ENCODE peak calls at places on chromosomes 13 and 19, in nine cellular contexts. Y is heart right ventricle, U is AG04450, L is colonic mucosa, P is pancreas, E is cardiac muscle cell, T is uterus, A is MM.1S, K is ovary. W is an unnamed sample. For H3K9me3, the result is how much of the 10 kb centered on the place peaks cover.

GRCh38 chr19:13241321-13242104 is 91.3 kb downstream of the IER2 start:
- DNase-seq in Y (no peak), U (no peak), L (no peak), P (no peak), E (no peak), T (no peak), A (no peak), K (no peak), W (no peak)

GRCh38 chr19:18587561-18587960 is 1.0 kb upstream of the REX1BD start:
- DNase-seq in Y (no peak), U (no peak), L (no peak), P (no peak), E (no peak), T (no peak), A (no peak), K (no peak), W (no peak)

GRCh38 chr13:67520886-67521285 is 290.8 kb upstream of the PCDH9 start:
- DNase-seq in Y (no peak), U (no peak), L (no peak), P (no peak), E (no peak), T (no peak), A (no peak), K (no peak), W (no peak)

GRCh38 chr19:40777795-40778044 is 327 bp upstream of the RAB4B start:
- DNase-seq in Y (no peak), U (no peak), L (no peak), P (no peak), E (no peak), T (no peak), A (no peak), K (no peak), W (no peak)

GRCh38 chr13:95267662-95268369 is 33.4 kb downstream of the ABCC4 start:
- DNase-seq in Y (no peak), U (peak), L (peak), P (no peak), E (peak), T (peak), A (no peak), K (no peak), W (no peak)

GRCh38 chr19:16626796-16627193 is 1.2 kb downstream of the MED26 start:
- DNase-seq in Y (no peak), U (no peak), L (no peak), P (no peak), E (no peak), T (no peak), A (no peak), K (no peak), W (no peak)

GRCh38 chr13:41970918-41971317 is 10.0 kb upstream of the VWA8 start:
- DNase-seq in Y (no peak), U (no peak), L (no peak), P (no peak), E (no peak), T (no peak), A (no peak), K (no peak), W (no peak)

GRCh38 chr13:101303512-101303911 is 112.8 kb downstream of the NALCN start:
- DNase-seq in Y (no peak), U (no peak), L (no peak), P (no peak), E (no peak), T (no peak), A (no peak), K (no peak), W (no peak)

GRCh38 chr13:49295231-49295630 is 47.5 kb downstream of the CDADC1 start:
- DNase-seq in Y (no peak), U (no peak), L (no peak), P (no peak), E (no peak), T (no peak), A (no peak), K (peak), W (no peak)

GRCh38 chr13:65913173-65913572 is 1317.0 kb downstream of the PCDH9 start:
- DNase-seq in Y (no peak), U (peak), L (no peak), P (no peak), E (peak), T (no peak), A (no peak), K (no peak), W (no peak)

GRCh38 chr19:1189419-1189818 is 15.4 kb upstream of the SBNO2 start:
- DNase-seq in Y (no peak), U (no peak), L (no peak), P (no peak), E (no peak), T (no peak), A (peak), K (no peak), W (no peak)

GRCh38 chr13:22837980-22838615 is 342.7 kb upstream of the SGCG start:
- DNase-seq in Y (no peak), U (no peak), L (no peak), P (no peak), E (no peak), T (no peak), A (no peak), K (no peak), W (no peak)

GRCh38 chr19:29687244-29687896 is 22.1 kb downstream of the PLEKHF1 start:
- DNase-seq in Y (no peak), U (peak), L (no peak), P (no peak), E (peak), T (peak), A (no peak), K (no peak), W (no peak)

GRCh38 chr13:98706446-98707110 is 45.9 kb downstream of the SLC15A1 start:
- DNase-seq in Y (no peak), U (no peak), L (no peak), P (no peak), E (peak), T (no peak), A (no peak), K (no peak), W (no peak)

GRCh38 chr19:13104848-13105646 is 2.4 kb upstream of the LYL1 start:
- DNase-seq in Y (no peak), U (no peak), L (no peak), P (no peak), E (no peak), T (peak), A (peak), K (no peak), W (no peak)

GRCh38 chr13:102395939-102396338 is 5.9 kb downstream of the FGF14 start:
- DNase-seq in Y (no peak), U (no peak), L (no peak), P (no peak), E (no peak), T (no peak), A (no peak), K (no peak), W (no peak)

GRCh38 chr13:37752156-37752555 is 117.4 kb downstream of the TRPC4 start:
- DNase-seq in Y (no peak), U (no peak), L (no peak), P (no peak), E (no peak), T (no peak), A (no peak), K (no peak), W (no peak)

GRCh38 chr13:95603887-95604533 is 40.5 kb downstream of the DZIP1 start:
- DNase-seq in Y (no peak), U (no peak), L (peak), P (peak), E (peak), T (no peak), A (no peak), K (no peak), W (peak)

GRCh38 chr19:10516671-10517286 is 468 bp downstream of the S1PR5 start:
- DNase-seq in Y (no peak), U (no peak), L (no peak), P (no peak), E (no peak), T (no peak), A (no peak), K (no peak), W (no peak)

GRCh38 chr13:114071441-114071840 is 61.0 kb downstream of the RASA3 start:
- DNase-seq in Y (no peak), U (no peak), L (no peak), P (no peak), E (no peak), T (peak), A (no peak), K (no peak), W (no peak)

GRCh38 chr13:45162194-45162593 is 38.7 kb downstream of the KCTD4 start:
- DNase-seq in Y (no peak), U (no peak), L (no peak), P (no peak), E (peak), T (no peak), A (no peak), K (no peak), W (no peak)

GRCh38 chr13:44108345-44108858 is 228.7 kb downstream of the LACC1 start:
- DNase-seq in Y (peak), U (no peak), L (peak), P (no peak), E (peak), T (peak), A (no peak), K (no peak), W (no peak)

GRCh38 chr19:33325920-33326319 is 23.6 kb upstream of the CEBPA start:
- DNase-seq in Y (no peak), U (no peak), L (no peak), P (no peak), E (peak), T (peak), A (no peak), K (no peak), W (no peak)

GRCh38 chr19:36514012-36514612 is 14.0 kb downstream of the ZNF260 start:
- DNase-seq in Y (no peak), U (no peak), L (no peak), P (no peak), E (no peak), T (no peak), A (no peak), K (no peak), W (no peak)

GRCh38 chr13:47291116-47291656 is 394.3 kb upstream of the HTR2A start:
- DNase-seq in Y (no peak), U (no peak), L (no peak), P (no peak), E (no peak), T (no peak), A (no peak), K (no peak), W (no peak)

DNA sequence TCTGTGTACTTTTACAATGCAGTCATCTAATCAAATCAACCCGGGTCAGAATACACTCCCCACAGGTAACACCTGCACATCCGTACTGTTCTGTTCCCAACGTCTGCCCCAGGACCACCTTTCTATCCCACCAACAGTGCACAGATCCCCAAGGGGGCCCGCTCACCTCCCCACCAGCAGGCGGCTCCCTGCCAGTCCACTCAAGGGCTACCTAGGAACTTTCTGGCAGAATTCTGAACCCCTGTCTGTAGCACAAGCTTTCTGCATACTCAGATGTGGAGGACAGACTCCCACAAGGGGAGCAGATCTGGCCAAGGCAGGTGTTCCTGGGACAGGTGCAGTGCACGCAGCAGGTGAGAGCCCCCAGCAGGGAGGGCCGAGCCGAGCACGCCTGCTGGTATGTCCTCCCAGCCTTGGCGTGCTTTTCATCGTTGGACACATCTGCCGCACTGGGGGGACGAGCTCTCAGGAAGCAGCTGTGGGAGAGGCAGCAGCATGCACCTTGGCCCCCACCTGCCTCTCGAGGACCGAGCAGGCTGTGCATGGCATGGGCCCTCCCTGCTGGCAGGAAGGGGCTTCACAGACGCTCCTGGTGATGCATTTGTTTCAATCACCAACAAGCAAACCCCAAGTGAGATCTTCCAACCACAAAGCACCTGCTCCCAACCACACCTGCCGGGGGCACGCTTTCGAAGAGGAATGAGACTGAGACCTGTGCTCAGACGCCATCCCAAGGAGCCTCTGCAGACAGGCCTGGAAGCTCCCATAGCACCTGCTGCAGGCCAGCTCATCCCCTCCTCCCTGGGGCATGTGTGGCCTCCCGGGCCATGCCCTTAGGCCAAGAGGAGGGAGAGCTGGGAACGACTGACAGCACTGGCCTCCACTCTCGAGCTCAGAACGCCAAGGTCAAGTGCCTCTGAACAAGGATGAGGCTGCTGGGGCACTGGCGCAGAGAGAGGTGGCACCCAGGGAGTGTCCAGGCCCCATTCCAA is 35.9 kb downstream of the RAB20 start:
- DNase-seq in Y (peak), U (no peak), L (peak), P (no peak), E (no peak), T (no peak), A (peak), K (no peak), W (no peak)
- TF ChIP-seq CTCF in Y (no peak), U (no peak), L (no peak), P (no peak), E (no peak), T (no peak), A (peak), K (no peak), W (no peak)

DNA sequence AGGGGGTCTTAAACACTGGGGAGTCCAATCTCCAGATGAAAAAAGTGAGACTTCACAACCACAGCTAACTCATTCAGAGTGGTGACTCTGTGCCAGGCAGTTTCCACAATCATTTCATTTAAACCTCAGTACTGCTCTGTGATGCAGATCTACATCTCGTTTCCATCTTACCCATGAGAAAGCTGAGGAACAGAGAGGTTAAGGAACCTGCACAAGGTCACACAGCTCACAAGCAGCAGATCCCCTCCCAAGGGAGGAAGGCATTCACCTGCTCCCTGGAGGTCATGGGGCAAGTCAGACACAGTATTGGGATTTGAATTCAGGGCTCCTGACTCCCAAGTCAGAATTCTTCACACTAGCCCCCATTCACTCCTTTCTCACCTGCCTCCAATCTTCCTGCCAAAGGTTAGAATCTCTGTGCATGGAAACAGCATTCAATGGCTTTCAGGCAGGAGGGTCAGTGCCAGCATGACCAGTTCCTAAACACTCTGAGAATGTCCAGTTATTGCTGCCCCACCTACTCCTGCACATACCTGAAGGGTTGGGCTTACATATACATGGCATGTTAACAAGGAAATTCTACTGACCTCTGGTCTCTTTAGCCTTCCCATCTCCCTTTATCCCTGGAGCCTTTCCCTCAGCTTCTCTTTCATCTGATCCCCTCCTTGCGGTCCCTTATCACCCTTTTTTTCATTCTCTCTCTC is 1.9 kb downstream of the CABP5 start:
- DNase-seq in Y (no peak), U (no peak), L (no peak), P (no peak), E (no peak), T (no peak), A (no peak), K (no peak), W (no peak)
- H3K9me3 ChIP-seq in Y (under half), U (under half), L (under half), P (under half), E (under half), T (under half), A (under half), K (under half), W (under half)

GRCh38 chr19:48448563-48448962 is 2.8 kb downstream of the GRWD1 start:
- DNase-seq in Y (no peak), U (no peak), L (no peak), P (no peak), E (no peak), T (no peak), A (no peak), K (no peak), W (no peak)

GRCh38 chr19:48445256-48445605 is 552 bp upstream of the GRWD1 start:
- DNase-seq in Y (peak), U (peak), L (no peak), P (no peak), E (peak), T (peak), A (peak), K (no peak), W (no peak)

GRCh38 chr19:48444933-48445194 is 919 bp upstream of the GRWD1 start:
- DNase-seq in Y (no peak), U (no peak), L (no peak), P (no peak), E (peak), T (no peak), A (no peak), K (no peak), W (no peak)

GRCh38 chr19:48445606-48446481 is at the start of gene GRWD1:
- DNase-seq in Y (peak), U (peak), L (peak), P (peak), E (peak), T (peak), A (peak), K (peak), W (peak)

DNA sequence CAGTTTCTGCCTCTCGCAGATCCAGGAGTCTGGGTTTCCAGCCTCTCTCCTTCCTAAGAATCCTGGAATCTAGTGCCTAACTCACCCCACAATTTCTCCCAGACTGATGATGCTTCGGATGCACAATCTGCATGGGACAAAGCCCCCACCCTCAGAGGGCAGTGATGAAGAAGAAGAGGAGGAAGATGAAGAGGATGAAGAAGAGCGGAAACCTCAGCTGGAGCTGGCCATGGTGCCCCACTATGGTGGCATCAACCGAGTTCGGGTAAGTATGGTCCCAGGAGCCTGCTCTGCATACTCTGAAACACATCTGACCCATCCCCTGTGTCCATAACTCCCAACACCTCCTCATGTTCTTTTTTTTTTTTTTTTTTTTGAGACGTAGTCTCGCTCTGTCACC is 796 bp downstream of the GRWD1 start:
- DNase-seq in Y (no peak), U (no peak), L (no peak), P (no peak), E (no peak), T (no peak), A (no peak), K (no peak), W (no peak)
- TF ChIP-seq CTCF in Y (no peak), U (no peak), L (no peak), P (no peak), E (no peak), T (no peak), A (no peak), K (no peak), W (no peak)

DNA sequence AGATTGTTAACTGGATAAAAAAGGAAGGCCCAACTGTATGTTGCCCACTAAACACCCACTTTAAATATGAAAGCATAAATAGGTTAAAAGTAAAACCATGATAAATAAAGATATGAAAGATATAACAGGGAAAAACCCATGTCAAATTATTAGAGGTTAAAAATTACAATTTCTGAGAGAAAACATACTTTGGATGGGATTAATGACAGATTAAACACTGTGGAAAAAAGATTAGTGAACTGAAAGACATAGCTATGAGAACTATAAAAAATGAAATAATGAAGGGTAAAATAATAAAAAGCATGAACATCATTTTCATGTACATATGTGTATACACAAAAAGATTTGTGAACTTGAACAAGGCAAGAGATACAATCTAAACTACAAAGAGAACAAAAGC is 2.2 kb upstream of the ZNF577 start:
- DNase-seq in Y (no peak), U (no peak), L (no peak), P (no peak), E (no peak), T (no peak), A (no peak), K (no peak), W (no peak)
- H3K9me3 ChIP-seq in Y (half or more), U (under half), L (under half), P (under half), E (under half), T (under half), A (under half), K (half or more), W (under half)

GRCh38 chr19:50250450-50251136 is 47.2 kb downstream of the MYH14 start:
- DNase-seq in Y (no peak), U (no peak), L (no peak), P (no peak), E (no peak), T (no peak), A (no peak), K (no peak), W (no peak)
- TF ChIP-seq CTCF in Y (no peak), U (no peak), L (no peak), P (no peak), E (no peak), T (no peak), A (no peak), K (no peak), W (no peak)